ENCODE peak calls at places on chromosomes 1 and 21, in ten cellular contexts. L is RKO; X is stromal cell of bone marrow; B is M059J; M is CD8-positive, alpha-beta T cell; W is AG09309; E is DND-41; Q is left lobe of liver; H is nephron progenitor cell; A is neuronal stem cell. O is an unnamed sample.

GRCh38 chr1:114154146-114154962 is 685 bp upstream of the SYT6 start:
- DNase-seq in L (no peak), X (no peak), B (peak), M (no peak), W (no peak), E (no peak), Q (no peak), H (peak), A (no peak), O (no peak)

GRCh38 chr1:211830055-211830329 is 571 bp downstream of the LPGAT1 start:
- DNase-seq in L (no peak), X (no peak), B (peak), M (peak), W (no peak), E (peak), Q (no peak), H (peak), A (peak), O (no peak)

GRCh38 chr1:2204384-2205190 is 10.0 kb upstream of the FAAP20 start:
- DNase-seq in L (peak), X (peak), B (peak), M (no peak), W (no peak), E (no peak), Q (peak), H (peak), A (peak), O (no peak)

GRCh38 chr1:181152892-181153633 is 64.6 kb downstream of the IER5 start:
- DNase-seq in L (no peak), X (no peak), B (no peak), M (no peak), W (no peak), E (peak), Q (peak), H (peak), A (no peak), O (no peak)

GRCh38 chr1:101257500-101258325 is 20.9 kb downstream of the S1PR1 start:
- DNase-seq in L (no peak), X (no peak), B (peak), M (peak), W (no peak), E (peak), Q (peak), H (no peak), A (no peak), O (no peak)

GRCh38 chr1:248622491-248623106 is 12.3 kb downstream of the OR2T11 start:
- DNase-seq in L (peak), X (peak), B (peak), M (no peak), W (peak), E (peak), Q (no peak), H (no peak), A (no peak), O (peak)

GRCh38 chr21:43193651-43194302 is 25.0 kb downstream of the CRYAA start:
- DNase-seq in L (peak), X (peak), B (peak), M (peak), W (peak), E (peak), Q (peak), H (no peak), A (no peak), O (peak)

GRCh38 chr1:3645247-3645646 is 4.7 kb downstream of the WRAP73 start:
- DNase-seq in L (no peak), X (no peak), B (no peak), M (no peak), W (no peak), E (no peak), Q (no peak), H (no peak), A (no peak), O (no peak)

GRCh38 chr21:29938968-29939858 is 583 bp downstream of the GRIK1 start:
- DNase-seq in L (no peak), X (no peak), B (no peak), M (no peak), W (no peak), E (no peak), Q (no peak), H (peak), A (peak), O (no peak)

GRCh38 chr21:37490084-37490483 is 123.5 kb downstream of the DYRK1A start:
- DNase-seq in L (no peak), X (no peak), B (no peak), M (no peak), W (no peak), E (no peak), Q (no peak), H (no peak), A (no peak), O (no peak)

GRCh38 chr1:36582066-36582755 is 99.5 kb upstream of the CSF3R start:
- DNase-seq in L (no peak), X (no peak), B (no peak), M (no peak), W (no peak), E (no peak), Q (no peak), H (no peak), A (no peak), O (no peak)

GRCh38 chr1:169885207-169885606 is 8.5 kb downstream of the SCYL3 start:
- DNase-seq in L (no peak), X (no peak), B (peak), M (no peak), W (no peak), E (no peak), Q (no peak), H (no peak), A (no peak), O (no peak)

GRCh38 chr1:228935198-228935663 is 200.0 kb downstream of the RHOU start:
- DNase-seq in L (no peak), X (no peak), B (no peak), M (no peak), W (no peak), E (no peak), Q (no peak), H (no peak), A (no peak), O (no peak)

GRCh38 chr1:201381130-201381529 is 3.6 kb upstream of the TNNT2 start:
- DNase-seq in L (no peak), X (no peak), B (no peak), M (no peak), W (no peak), E (no peak), Q (no peak), H (no peak), A (no peak), O (no peak)

GRCh38 chr1:230291731-230292620 is 134.2 kb downstream of the PGBD5 start:
- DNase-seq in L (no peak), X (no peak), B (no peak), M (no peak), W (no peak), E (no peak), Q (no peak), H (no peak), A (no peak), O (no peak)